ENCODE peak calls at places on chromosomes 11 and 22, in seven cellular contexts. E is NCI-H1048, J is RWPE2, K is EH, A is NCI-H774, D is EL, L is activated T-cell treated with anti-CD3 and anti-CD28 coated beads for 1 hour. T is an unnamed sample.

GRCh38 chr11:63869686-63870085 is 30.8 kb downstream of the MARK2 start:
- DNase-seq in E (no peak), J (no peak), K (no peak), A (no peak), D (no peak), L (peak; percentile 15), T (no peak)

GRCh38 chr11:128496684-128497056 is 90.7 kb downstream of the ETS1 start:
- DNase-seq in E (no peak), J (no peak), K (no peak), A (no peak), D (no peak), L (no peak), T (no peak)

GRCh38 chr11:8312966-8313365 is 49.3 kb upstream of the LMO1 start:
- DNase-seq in E (no peak), J (peak; percentile 24), K (no peak), A (no peak), D (no peak), L (no peak), T (no peak)

GRCh38 chr11:17683378-17684161 is 35.8 kb upstream of the MYOD1 start:
- DNase-seq in E (no peak), J (no peak), K (peak; percentile 74), A (no peak), D (peak; percentile 92), L (no peak), T (no peak)

GRCh38 chr11:80702264-80702663 is 1261.4 kb upstream of the TENM4 start:
- DNase-seq in E (no peak), J (no peak), K (no peak), A (no peak), D (no peak), L (no peak), T (no peak)

GRCh38 chr11:128709402-128709801 is 15.5 kb downstream of the FLI1 start:
- DNase-seq in E (no peak), J (peak; percentile 66), K (peak; percentile 92), A (no peak), D (peak; percentile 96), L (no peak), T (no peak)

GRCh38 chr11:128299132-128299726 is 288.1 kb downstream of the ETS1 start:
- DNase-seq in E (no peak), J (no peak), K (peak; percentile 89), A (no peak), D (peak; percentile 9), L (no peak), T (no peak)

GRCh38 chr22:49503896-49504521 is 323.7 kb downstream of the BRD1 start:
- DNase-seq in E (no peak), J (no peak), K (no peak), A (no peak), D (no peak), L (no peak), T (no peak)

GRCh38 chr11:117217141-117217609 is 14.7 kb downstream of the PCSK7 start:
- DNase-seq in E (no peak), J (no peak), K (peak; percentile 84), A (no peak), D (peak; percentile 71), L (no peak), T (no peak)

GRCh38 chr11:65915821-65916251 is 3.0 kb downstream of the C11orf68 start:
- DNase-seq in E (no peak), J (peak; percentile 95), K (peak; percentile 99), A (no peak), D (peak; percentile 100), L (no peak), T (no peak)

GRCh38 chr22:45308624-45309421 is 911 bp upstream of the FAM118A start:
- DNase-seq in E (no peak), J (no peak), K (no peak), A (no peak), D (no peak), L (no peak), T (no peak)

GRCh38 chr11:103170865-103171264 is 61.6 kb downstream of the DYNC2H1 start:
- DNase-seq in E (no peak), J (no peak), K (peak; percentile 30), A (no peak), D (peak; percentile 47), L (no peak), T (no peak)

GRCh38 chr11:72058416-72059034 is 21.8 kb downstream of the NUMA1 start:
- DNase-seq in E (no peak), J (no peak), K (peak; percentile 88), A (no peak), D (peak; percentile 69), L (no peak), T (no peak)

GRCh38 chr11:134261626-134262488 is 8.5 kb downstream of the ACAD8 start:
- DNase-seq in E (no peak), J (no peak), K (peak; percentile 19), A (no peak), D (no peak), L (peak; percentile 22), T (no peak)

GRCh38 chr11:114774599-114775365 is 96.5 kb downstream of the NXPE2 start:
- DNase-seq in E (peak; percentile 10), J (no peak), K (peak; percentile 37), A (peak; percentile 67), D (peak; percentile 21), L (no peak), T (no peak)

GRCh38 chr11:71940561-71941219 is 11.8 kb downstream of the RNF121 start:
- DNase-seq in E (no peak), J (no peak), K (peak; percentile 30), A (no peak), D (no peak), L (no peak), T (no peak)

GRCh38 chr11:68377389-68377795 is 65.0 kb downstream of the LRP5 start:
- DNase-seq in E (no peak), J (no peak), K (no peak), A (no peak), D (no peak), L (no peak), T (no peak)

GRCh38 chr11:35031869-35032268 is 107.1 kb upstream of the CD44 start:
- DNase-seq in E (no peak), J (peak; percentile 71), K (peak; percentile 90), A (no peak), D (peak; percentile 93), L (no peak), T (no peak)